ENCODE peak calls at places on chromosome 10, in nine cellular contexts. P, S, U, C, A, I, Z, Q and M are unnamed samples.

GRCh38 chr10:75417522-75417927 is 13.9 kb upstream of the LRMDA start:
- DNase-seq in P (no peak), S (peak; percentile 34), U (no peak), C (no peak), A (no peak), I (no peak), Z (no peak), Q (no peak), M (no peak)

GRCh38 chr10:33277135-33277536 is 57.3 kb downstream of the NRP1 start:
- DNase-seq in P (peak; percentile 71), S (no peak), U (no peak), C (no peak), A (peak; percentile 65), I (no peak), Z (no peak), Q (peak; percentile 66), M (peak; percentile 53)

GRCh38 chr10:79311581-79312407 is 35.5 kb upstream of the PPIF start:
- DNase-seq in P (peak; percentile 50), S (no peak), U (no peak), C (no peak), A (no peak), I (no peak), Z (no peak), Q (no peak), M (no peak)

GRCh38 chr10:79050896-79051555 is 17.7 kb upstream of the ZMIZ1 start:
- DNase-seq in P (peak; percentile 51), S (no peak), U (no peak), C (no peak), A (no peak), I (no peak), Z (no peak), Q (no peak), M (peak; percentile 23)

GRCh38 chr10:49441488-49442476 is 45.9 kb upstream of the DRGX start:
- DNase-seq in P (no peak), S (no peak), U (no peak), C (no peak), A (no peak), I (no peak), Z (no peak), Q (no peak), M (peak; percentile 71)

GRCh38 chr10:10914129-10914528 is 103.5 kb upstream of the CELF2 start:
- DNase-seq in P (no peak), S (no peak), U (no peak), C (no peak), A (peak; percentile 42), I (no peak), Z (no peak), Q (no peak), M (no peak)

GRCh38 chr10:32413513-32413912 is 32.4 kb upstream of the CCDC7 start:
- DNase-seq in P (no peak), S (peak; percentile 46), U (no peak), C (peak; percentile 76), A (peak; percentile 92), I (no peak), Z (no peak), Q (peak; percentile 76), M (no peak)

GRCh38 chr10:13993634-13994033 is 337.1 kb downstream of the FRMD4A start:
- DNase-seq in P (no peak), S (no peak), U (no peak), C (no peak), A (no peak), I (no peak), Z (no peak), Q (no peak), M (no peak)

GRCh38 chr10:17038627-17039026 is 91.0 kb downstream of the CUBN start:
- DNase-seq in P (peak; percentile 72), S (no peak), U (no peak), C (no peak), A (no peak), I (no peak), Z (no peak), Q (no peak), M (no peak)

GRCh38 chr10:132446195-132446581 is 49.2 kb downstream of the PWWP2B start:
- DNase-seq in P (no peak), S (no peak), U (no peak), C (no peak), A (no peak), I (no peak), Z (no peak), Q (no peak), M (peak; percentile 81)
- H3K27ac ChIP-seq in P (no peak overlapping the region), S (peak overlapping the region; percentile 99), U (peak overlapping the region; percentile 81), C (peak overlapping the region; percentile 99), A (no peak overlapping the region), I (peak overlapping the region; percentile 92), Z (no peak overlapping the region), Q (peak overlapping the region; percentile 99), M (peak overlapping the region; percentile 90)

GRCh38 chr10:24449769-24450310 is 240.9 kb downstream of the KIAA1217 start:
- DNase-seq in P (no peak), S (no peak), U (no peak), C (no peak), A (no peak), I (no peak), Z (no peak), Q (no peak), M (no peak)

GRCh38 chr10:24453404-24453830 is 244.5 kb downstream of the KIAA1217 start:
- DNase-seq in P (no peak), S (no peak), U (no peak), C (no peak), A (no peak), I (no peak), Z (no peak), Q (no peak), M (no peak)

GRCh38 chr10:24449334-24449740 is 240.4 kb downstream of the KIAA1217 start:
- DNase-seq in P (no peak), S (no peak), U (no peak), C (no peak), A (no peak), I (no peak), Z (no peak), Q (no peak), M (no peak)

GRCh38 chr10:24452030-24452429 is 243.1 kb downstream of the KIAA1217 start:
- DNase-seq in P (no peak), S (no peak), U (no peak), C (no peak), A (no peak), I (no peak), Z (no peak), Q (no peak), M (no peak)

DNA sequence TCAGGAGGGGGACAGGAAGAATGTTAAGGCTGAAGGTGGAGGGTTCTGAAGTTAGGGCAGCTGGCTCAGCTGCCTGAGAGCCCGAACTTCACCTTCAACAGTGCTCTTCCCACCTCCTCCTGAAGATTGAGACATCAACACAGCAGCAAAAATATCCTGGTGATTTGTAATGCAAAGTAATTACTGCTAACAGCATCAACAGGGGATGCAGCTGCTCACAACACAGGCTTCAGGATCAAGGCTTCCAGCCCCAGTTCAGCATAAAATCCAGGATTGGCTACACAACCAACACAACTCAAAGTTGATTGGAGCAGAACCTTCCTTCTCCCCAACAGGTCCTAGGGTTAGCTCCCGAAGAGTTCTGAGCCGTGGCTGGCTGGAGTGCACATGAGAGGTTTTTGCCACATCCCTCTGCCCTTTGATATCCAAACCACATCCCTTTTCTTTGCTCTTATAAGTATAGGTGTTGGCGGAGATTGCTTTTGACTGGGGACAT is 242.4 kb downstream of the KIAA1217 start:
- DNase-seq in P (no peak), S (no peak), U (no peak), C (no peak), A (no peak), I (no peak), Z (no peak), Q (no peak), M (no peak)
- H3K27ac ChIP-seq in P (peak overlapping the region; percentile 91), S (no peak overlapping the region), U (no peak overlapping the region), C (no peak overlapping the region), A (peak overlapping the region; percentile 12), I (peak overlapping the region; percentile 80), Z (no peak overlapping the region), Q (no peak overlapping the region), M (no peak overlapping the region)

DNA sequence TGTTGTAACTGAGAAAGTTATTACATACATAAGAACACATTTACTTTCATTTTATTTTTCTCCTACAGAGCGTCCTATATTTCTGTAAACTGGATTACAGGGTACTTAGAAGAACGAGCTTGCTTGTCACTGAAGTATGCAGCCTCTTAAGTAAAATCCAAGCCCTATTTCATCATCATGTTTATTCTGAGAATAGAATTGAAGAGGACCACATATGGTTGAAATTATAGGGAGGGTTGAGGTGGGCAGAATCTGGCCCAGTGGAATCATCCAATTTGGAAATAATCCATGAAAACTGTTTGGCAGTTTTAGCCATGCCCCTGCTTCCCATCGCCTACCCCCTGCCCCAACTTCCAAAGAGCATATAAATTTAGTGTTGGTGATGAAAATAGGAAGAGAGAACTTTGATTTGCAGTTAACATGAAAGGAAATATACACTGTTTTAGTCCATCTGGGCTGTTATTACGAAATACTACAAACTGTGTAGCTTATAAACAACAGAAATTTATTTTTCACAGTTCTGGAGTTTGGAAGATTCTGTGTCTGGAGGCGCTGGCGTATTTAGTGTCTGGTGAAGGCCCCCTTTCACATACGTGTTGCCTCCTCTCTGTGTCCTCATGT is 150.4 kb downstream of the PRKG1 start:
- DNase-seq in P (no peak), S (no peak), U (no peak), C (no peak), A (no peak), I (no peak), Z (no peak), Q (no peak), M (no peak)
- H3K27ac ChIP-seq in P (no peak overlapping the region), S (no peak overlapping the region), U (no peak overlapping the region), C (no peak overlapping the region), A (no peak overlapping the region), I (no peak overlapping the region), Z (no peak overlapping the region), Q (no peak overlapping the region), M (no peak overlapping the region)

DNA sequence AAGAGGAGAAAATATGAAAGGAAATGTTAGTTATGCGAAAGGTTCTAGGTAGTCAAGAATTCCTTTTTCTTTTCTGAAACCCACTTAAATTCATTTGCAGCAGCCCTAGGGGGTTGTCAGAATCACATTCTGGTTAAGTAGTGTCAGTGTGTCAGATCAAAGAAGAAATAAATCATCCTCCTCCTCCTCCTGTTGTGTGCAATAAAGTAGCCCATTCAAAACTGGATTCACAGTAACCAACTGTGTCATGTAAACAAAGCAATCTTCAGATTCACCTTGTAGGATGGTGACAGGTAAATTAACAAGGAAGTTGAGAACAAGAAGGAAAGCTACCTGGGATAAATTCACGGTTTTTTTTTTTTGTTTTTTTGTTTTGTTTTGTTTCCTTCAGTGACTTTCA is 127.5 kb downstream of the NSUN6 start:
- DNase-seq in P (no peak), S (no peak), U (no peak), C (no peak), A (no peak), I (no peak), Z (no peak), Q (no peak), M (no peak)
- H3K27ac ChIP-seq in P (no peak overlapping the region), S (no peak overlapping the region), U (no peak overlapping the region), C (no peak overlapping the region), A (no peak overlapping the region), I (no peak overlapping the region), Z (no peak overlapping the region), Q (no peak overlapping the region), M (no peak overlapping the region)